ENCODE peak calls at places on chromosome 11, in five cellular contexts. X is neural progenitor cell, Q is HL-60, U is frontal cortex, W is choroid plexus epithelial cell. O is an unnamed sample.

GRCh38 chr11:2507945-2508749 is 63.3 kb downstream of the KCNQ1 start:
- DNase-seq in X (no peak), Q (no peak), U (no peak), W (no peak), O (no peak)

GRCh38 chr11:14270690-14271542 is 88.1 kb downstream of the RRAS2 start:
- DNase-seq in X (no peak), Q (peak), U (peak), W (no peak), O (peak)

GRCh38 chr11:108204376-108204775 is 18.1 kb downstream of the NPAT start:
- DNase-seq in X (no peak), Q (no peak), U (no peak), W (no peak), O (no peak)

GRCh38 chr11:48006301-48006992 is 26.1 kb downstream of the PTPRJ start:
- DNase-seq in X (no peak), Q (no peak), U (no peak), W (peak), O (no peak)

GRCh38 chr11:2777396-2777795 is 77.6 kb upstream of the KCNQ1OT1 start:
- DNase-seq in X (no peak), Q (no peak), U (no peak), W (no peak), O (no peak)

GRCh38 chr11:44530413-44531115 is 34.9 kb upstream of the CD82 start:
- DNase-seq in X (no peak), Q (no peak), U (no peak), W (peak), O (peak)

GRCh38 chr11:128380280-128380604 is 207.1 kb downstream of the ETS1 start:
- DNase-seq in X (no peak), Q (no peak), U (no peak), W (peak), O (no peak)

GRCh38 chr11:132022718-132023117 is 652.3 kb downstream of the NTM start:
- DNase-seq in X (no peak), Q (no peak), U (no peak), W (peak), O (no peak)

GRCh38 chr11:132874638-132875037 is 657.7 kb downstream of the OPCML start:
- DNase-seq in X (no peak), Q (no peak), U (no peak), W (peak), O (no peak)

GRCh38 chr11:128779036-128779435 is 85.2 kb downstream of the FLI1 start:
- DNase-seq in X (no peak), Q (no peak), U (no peak), W (peak), O (no peak)

GRCh38 chr11:57288771-57289579 is 35.8 kb downstream of the TNKS1BP1 start:
- DNase-seq in X (peak), Q (no peak), U (no peak), W (peak), O (no peak)

GRCh38 chr11:117614695-117615094 is 182.3 kb downstream of the DSCAML1 start:
- DNase-seq in X (peak), Q (no peak), U (no peak), W (no peak), O (no peak)

GRCh38 chr11:32071811-32072210 is 19.1 kb upstream of the RCN1 start:
- DNase-seq in X (peak), Q (no peak), U (no peak), W (peak), O (no peak)

GRCh38 chr11:60932605-60933346 is 8.5 kb downstream of the TMEM132A start:
- DNase-seq in X (peak), Q (no peak), U (no peak), W (peak), O (no peak)

GRCh38 chr11:121478895-121479281 is 26.1 kb upstream of the SORL1-AS1 start:
- DNase-seq in X (peak), Q (peak), U (no peak), W (no peak), O (no peak)

GRCh38 chr11:1853376-1854131 is 670 bp downstream of the LSP1 start:
- DNase-seq in X (no peak), Q (no peak), U (no peak), W (no peak), O (no peak)

GRCh38 chr11:16881074-16881709 is 133.0 kb downstream of the PLEKHA7 start:
- DNase-seq in X (peak), Q (peak), U (no peak), W (peak), O (no peak)

GRCh38 chr11:47667555-47667954 is 25.2 kb upstream of the MTCH2 start:
- DNase-seq in X (no peak), Q (no peak), U (no peak), W (no peak), O (no peak)

GRCh38 chr11:10878408-10879214 is 20.8 kb upstream of the ZBED5 start:
- DNase-seq in X (peak), Q (peak), U (no peak), W (peak), O (peak)

GRCh38 chr11:132983289-132983688 is 549.0 kb downstream of the OPCML start:
- DNase-seq in X (no peak), Q (no peak), U (no peak), W (no peak), O (no peak)

GRCh38 chr11:15150507-15150906 is 35.8 kb downstream of the INSC start:
- DNase-seq in X (no peak), Q (no peak), U (no peak), W (no peak), O (no peak)

GRCh38 chr11:87038235-87038960 is 664 bp downstream of the TMEM135 start:
- DNase-seq in X (no peak), Q (no peak), U (peak), W (peak), O (no peak)

GRCh38 chr11:117875397-117876048 is 935 bp downstream of the FXYD6 start:
- DNase-seq in X (peak), Q (no peak), U (peak), W (no peak), O (no peak)

GRCh38 chr11:125273519-125274000 is 109.0 kb downstream of the PKNOX2 start:
- DNase-seq in X (no peak), Q (no peak), U (no peak), W (no peak), O (no peak)

GRCh38 chr11:2536440-2536989 is 91.7 kb downstream of the KCNQ1 start:
- DNase-seq in X (no peak), Q (no peak), U (no peak), W (no peak), O (no peak)

GRCh38 chr11:6693342-6694228 is 10.4 kb upstream of the MRPL17 start:
- DNase-seq in X (no peak), Q (no peak), U (no peak), W (peak), O (no peak)

O was measured in GF-D8.